ENCODE peak calls at places on chromosomes 2 and 18, in four cellular contexts. One of them, this sample, is unnamed. For H3K9me1, the result is how much of the 10 kb centered on the place peaks cover.

GRCh38 chr2:84944257-84944909 is 26.6 kb upstream of the KCMF1 start:
- DNase-seq in IMR-90: no peak
- DNase-seq in endothelial cell of umbilical vein: no peak
- DNase-seq in K562: no peak
- DNase-seq in this sample: no peak

GRCh38 chr18:73421010-73421409 is 553.2 kb upstream of the NETO1 start:
- DNase-seq in endothelial cell of umbilical vein: no peak
- DNase-seq in IMR-90: no peak
- DNase-seq in K562: no peak
- DNase-seq in this sample: no peak

GRCh38 chr2:69616755-69617154 is 26.8 kb downstream of the AAK1 start:
- DNase-seq in K562: no peak
- DNase-seq in IMR-90: no peak
- DNase-seq in endothelial cell of umbilical vein: peak
- DNase-seq in this sample: no peak

GRCh38 chr2:117771969-117772630 is 42.4 kb upstream of the DDX18 start:
- DNase-seq in IMR-90: peak
- DNase-seq in K562: no peak
- DNase-seq in endothelial cell of umbilical vein: peak
- DNase-seq in this sample: no peak

GRCh38 chr2:227877359-227878309 is 6.2 kb downstream of the DAW1 start:
- DNase-seq in IMR-90: no peak
- DNase-seq in endothelial cell of umbilical vein: no peak
- DNase-seq in K562: no peak
- DNase-seq in this sample: no peak

GRCh38 chr2:162480067-162480466 is 136.1 kb downstream of the GCA start:
- DNase-seq in endothelial cell of umbilical vein: no peak
- DNase-seq in K562: no peak
- DNase-seq in IMR-90: no peak
- DNase-seq in this sample: no peak

GRCh38 chr2:66252002-66252545 is 182.9 kb upstream of the MEIS1 start:
- DNase-seq in endothelial cell of umbilical vein: no peak
- DNase-seq in IMR-90: no peak
- DNase-seq in K562: no peak
- DNase-seq in this sample: no peak

GRCh38 chr2:238285653-238286082 is 2.7 kb downstream of the PER2 start:
- DNase-seq in endothelial cell of umbilical vein: no peak
- DNase-seq in IMR-90: peak
- DNase-seq in K562: no peak
- DNase-seq in this sample: peak

GRCh38 chr2:218354850-218355443 is 1.7 kb upstream of the CATIP start:
- DNase-seq in K562: no peak
- DNase-seq in IMR-90: no peak
- DNase-seq in endothelial cell of umbilical vein: no peak
- DNase-seq in this sample: no peak

GRCh38 chr2:41912766-41913165 is 135.1 kb upstream of the PKDCC start:
- DNase-seq in endothelial cell of umbilical vein: no peak
- DNase-seq in IMR-90: no peak
- DNase-seq in K562: no peak
- DNase-seq in this sample: no peak

GRCh38 chr2:237193436-237193835 is 107.7 kb downstream of the COPS8 start:
- DNase-seq in IMR-90: no peak
- DNase-seq in K562: no peak
- DNase-seq in endothelial cell of umbilical vein: no peak
- DNase-seq in this sample: no peak

GRCh38 chr2:187716301-187716700 is 162.1 kb upstream of the TFPI start:
- DNase-seq in IMR-90: no peak
- DNase-seq in endothelial cell of umbilical vein: no peak
- DNase-seq in K562: no peak
- DNase-seq in this sample: no peak

GRCh38 chr2:147456729-147457128 is 388.1 kb upstream of the ACVR2A start:
- DNase-seq in K562: no peak
- DNase-seq in endothelial cell of umbilical vein: no peak
- DNase-seq in IMR-90: no peak
- DNase-seq in this sample: no peak

GRCh38 chr2:149488719-149489440 is 98.7 kb downstream of the MMADHC start:
- DNase-seq in endothelial cell of umbilical vein: no peak
- DNase-seq in K562: no peak
- DNase-seq in IMR-90: no peak
- DNase-seq in this sample: no peak
- H3K9me1 ChIP-seq in endothelial cell of umbilical vein: under half
- H3K9me1 ChIP-seq in K562: under half
- H3K9me1 ChIP-seq in IMR-90: under half
- H3K9me1 ChIP-seq in this sample: under half

DNA sequence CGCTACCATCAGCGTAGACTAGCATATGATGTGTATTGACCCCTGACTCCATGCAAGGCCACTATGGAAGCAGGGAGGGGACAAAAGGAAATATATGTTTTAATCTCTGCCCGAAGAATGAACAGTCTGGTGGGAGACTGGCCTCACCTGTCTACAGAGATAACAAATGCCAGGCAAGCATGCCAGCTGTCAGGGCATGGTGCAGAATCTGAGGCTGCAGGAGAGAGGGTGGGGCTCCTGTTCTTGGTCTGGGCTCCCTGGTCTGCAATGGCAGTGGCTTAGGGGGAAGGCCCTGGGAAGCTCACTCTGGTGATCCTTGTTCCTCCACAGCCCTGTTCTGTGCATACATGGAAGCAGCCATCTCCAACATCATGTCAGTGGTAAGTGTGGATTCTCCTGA is 27.5 kb downstream of the SLC14A2 start:
- DNase-seq in endothelial cell of umbilical vein: no peak
- DNase-seq in K562: no peak
- DNase-seq in IMR-90: no peak
- DNase-seq in this sample: no peak
- H3K9me1 ChIP-seq in endothelial cell of umbilical vein: under half
- H3K9me1 ChIP-seq in K562: under half
- H3K9me1 ChIP-seq in IMR-90: under half
- H3K9me1 ChIP-seq in this sample: under half

DNA sequence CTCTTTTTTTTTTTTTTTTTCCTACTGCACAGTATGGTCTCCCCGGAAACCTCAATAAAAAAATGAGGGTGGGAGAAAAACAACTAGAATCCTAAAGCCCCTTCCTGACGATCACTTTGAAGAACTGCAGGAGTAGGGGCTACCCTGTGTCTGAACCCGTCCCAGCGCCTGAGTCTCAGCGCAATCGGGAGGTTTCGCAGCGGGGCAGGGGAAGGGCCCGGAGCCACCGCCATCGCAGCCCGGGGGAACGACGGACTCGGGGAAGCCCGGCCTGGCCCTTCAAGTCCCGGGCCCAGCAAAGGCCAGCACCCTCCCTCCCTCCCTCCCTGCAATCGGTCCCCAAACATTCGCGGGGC is 406 bp downstream of the NARS1 start:
- DNase-seq in K562: no peak
- DNase-seq in endothelial cell of umbilical vein: peak
- DNase-seq in IMR-90: no peak
- DNase-seq in this sample: no peak
- H3K9me1 ChIP-seq in K562: under half
- H3K9me1 ChIP-seq in endothelial cell of umbilical vein: under half
- H3K9me1 ChIP-seq in IMR-90: under half
- H3K9me1 ChIP-seq in this sample: under half

GRCh38 chr2:167844714-167845530 is 402.5 kb downstream of the STK39 start:
- DNase-seq in IMR-90: no peak
- DNase-seq in K562: no peak
- DNase-seq in endothelial cell of umbilical vein: no peak
- DNase-seq in this sample: no peak

GRCh38 chr2:167843657-167844056 is 403.7 kb downstream of the STK39 start:
- DNase-seq in endothelial cell of umbilical vein: no peak
- DNase-seq in K562: no peak
- DNase-seq in IMR-90: no peak
- DNase-seq in this sample: no peak

GRCh38 chr2:167842047-167842446 is 405.3 kb downstream of the STK39 start:
- DNase-seq in K562: no peak
- DNase-seq in IMR-90: no peak
- DNase-seq in endothelial cell of umbilical vein: no peak
- DNase-seq in this sample: no peak

GRCh38 chr2:167843203-167843602 is 404.2 kb downstream of the STK39 start:
- DNase-seq in IMR-90: no peak
- DNase-seq in endothelial cell of umbilical vein: no peak
- DNase-seq in K562: no peak
- DNase-seq in this sample: no peak
- H3K9me1 ChIP-seq in IMR-90: under half
- H3K9me1 ChIP-seq in endothelial cell of umbilical vein: under half
- H3K9me1 ChIP-seq in K562: under half
- H3K9me1 ChIP-seq in this sample: under half